ENCODE peak calls at places on chromosome 17, in four cellular contexts. One of them, this sample, is unnamed.

GRCh38 chr17:3636908-3637373 is 381 bp downstream of the CTNS start:
- DNase-seq in left lung: no peak
- DNase-seq in vagina: no peak
- DNase-seq in heart left ventricle: no peak
- DNase-seq in this sample: no peak

GRCh38 chr17:74924250-74924948 is at the start of gene OTOP2:
- DNase-seq in left lung: peak
- DNase-seq in vagina: no peak
- DNase-seq in heart left ventricle: no peak
- DNase-seq in this sample: no peak

GRCh38 chr17:21297026-21297520 is 12.6 kb downstream of the MAP2K3 start:
- DNase-seq in left lung: no peak
- DNase-seq in vagina: no peak
- DNase-seq in heart left ventricle: no peak
- DNase-seq in this sample: no peak

GRCh38 chr17:22694362-22695227 is 1002.3 kb downstream of the KCNJ18 start:
- DNase-seq in left lung: no peak
- DNase-seq in vagina: peak
- DNase-seq in heart left ventricle: no peak
- DNase-seq in this sample: no peak

GRCh38 chr17:39742126-39742855 is 4.6 kb downstream of the GRB7 start:
- DNase-seq in left lung: no peak
- DNase-seq in vagina: no peak
- DNase-seq in heart left ventricle: no peak
- DNase-seq in this sample: no peak

GRCh38 chr17:67161573-67161972 is 83.4 kb downstream of the HELZ start:
- DNase-seq in left lung: no peak
- DNase-seq in vagina: no peak
- DNase-seq in heart left ventricle: no peak
- DNase-seq in this sample: no peak

GRCh38 chr17:9672266-9672665 is 26.9 kb downstream of the USP43 start:
- DNase-seq in left lung: no peak
- DNase-seq in vagina: no peak
- DNase-seq in heart left ventricle: no peak
- DNase-seq in this sample: no peak

GRCh38 chr17:78020717-78021108 is 62.2 kb downstream of the TNRC6C start:
- DNase-seq in left lung: no peak
- DNase-seq in vagina: no peak
- DNase-seq in heart left ventricle: no peak
- DNase-seq in this sample: no peak

GRCh38 chr17:282000-282911 is 70.4 kb downstream of the RPH3AL start:
- DNase-seq in left lung: no peak
- DNase-seq in vagina: no peak
- DNase-seq in heart left ventricle: no peak
- DNase-seq in this sample: no peak

GRCh38 chr17:63490321-63490720 is 13.5 kb downstream of the ACE start:
- DNase-seq in left lung: no peak
- DNase-seq in vagina: no peak
- DNase-seq in heart left ventricle: no peak
- DNase-seq in this sample: no peak

GRCh38 chr17:51015145-51015558 is 105.5 kb downstream of the SPAG9 start:
- DNase-seq in left lung: no peak
- DNase-seq in vagina: no peak
- DNase-seq in heart left ventricle: no peak
- DNase-seq in this sample: no peak

GRCh38 chr17:68296217-68297140 is 5.2 kb downstream of the ARSG start:
- DNase-seq in left lung: no peak
- DNase-seq in vagina: no peak
- DNase-seq in heart left ventricle: no peak
- DNase-seq in this sample: no peak

GRCh38 chr17:81285179-81285878 is 9.8 kb downstream of the SLC38A10 start:
- DNase-seq in left lung: peak
- DNase-seq in vagina: no peak
- DNase-seq in heart left ventricle: peak
- DNase-seq in this sample: no peak

GRCh38 chr17:33266611-33267010 is 26.5 kb downstream of the ASIC2 start:
- DNase-seq in left lung: no peak
- DNase-seq in vagina: no peak
- DNase-seq in heart left ventricle: no peak
- DNase-seq in this sample: no peak

GRCh38 chr17:3655766-3656165 is 12.6 kb downstream of the TAX1BP3 start:
- DNase-seq in left lung: no peak
- DNase-seq in vagina: no peak
- DNase-seq in heart left ventricle: no peak
- DNase-seq in this sample: no peak

GRCh38 chr17:39152134-39152884 is 872 bp upstream of the PLXDC1 start:
- DNase-seq in left lung: no peak
- DNase-seq in vagina: no peak
- DNase-seq in heart left ventricle: peak
- DNase-seq in this sample: peak

GRCh38 chr17:65403129-65403528 is 158.3 kb downstream of the AXIN2 start:
- DNase-seq in left lung: no peak
- DNase-seq in vagina: no peak
- DNase-seq in heart left ventricle: no peak
- DNase-seq in this sample: no peak

GRCh38 chr17:40315678-40316570 is 6.9 kb downstream of the RARA start:
- DNase-seq in left lung: no peak
- DNase-seq in vagina: no peak
- DNase-seq in heart left ventricle: peak
- DNase-seq in this sample: no peak

GRCh38 chr17:50613007-50613406 is 21.7 kb upstream of the ABCC3 start:
- DNase-seq in left lung: no peak
- DNase-seq in vagina: no peak
- DNase-seq in heart left ventricle: no peak
- DNase-seq in this sample: no peak

GRCh38 chr17:74361613-74362391 is at the start of gene BTBD17:
- DNase-seq in left lung: no peak
- DNase-seq in vagina: no peak
- DNase-seq in heart left ventricle: peak
- DNase-seq in this sample: peak

GRCh38 chr17:5468075-5468473 is 708 bp downstream of the DHX33 start:
- DNase-seq in left lung: no peak
- DNase-seq in vagina: no peak
- DNase-seq in heart left ventricle: no peak
- DNase-seq in this sample: no peak

GRCh38 chr17:83118071-83118841 is 38.8 kb downstream of the METRNL start:
- DNase-seq in left lung: no peak
- DNase-seq in vagina: no peak
- DNase-seq in heart left ventricle: peak
- DNase-seq in this sample: no peak

GRCh38 chr17:77164483-77165030 is 23.8 kb downstream of the SEC14L1 start:
- DNase-seq in left lung: no peak
- DNase-seq in vagina: no peak
- DNase-seq in heart left ventricle: no peak
- DNase-seq in this sample: no peak

GRCh38 chr17:34859652-34860051 is 101.6 kb downstream of the CCT6B start:
- DNase-seq in left lung: no peak
- DNase-seq in vagina: no peak
- DNase-seq in heart left ventricle: no peak
- DNase-seq in this sample: no peak

GRCh38 chr17:77695386-77695785 is 263.1 kb upstream of the TNRC6C start:
- DNase-seq in left lung: no peak
- DNase-seq in vagina: no peak
- DNase-seq in heart left ventricle: no peak
- DNase-seq in this sample: no peak

GRCh38 chr17:41654134-41654907 is 29.9 kb upstream of the KRT17 start:
- DNase-seq in left lung: peak
- DNase-seq in vagina: no peak
- DNase-seq in heart left ventricle: peak
- DNase-seq in this sample: no peak

GRCh38 chr17:77890771-77891170 is 67.7 kb upstream of the TNRC6C start:
- DNase-seq in left lung: peak
- DNase-seq in vagina: no peak
- DNase-seq in heart left ventricle: no peak
- DNase-seq in this sample: no peak

GRCh38 chr17:45098869-45099616 is 33.3 kb downstream of the PLCD3 start:
- DNase-seq in left lung: peak
- DNase-seq in vagina: no peak
- DNase-seq in heart left ventricle: peak
- DNase-seq in this sample: peak

DNA sequence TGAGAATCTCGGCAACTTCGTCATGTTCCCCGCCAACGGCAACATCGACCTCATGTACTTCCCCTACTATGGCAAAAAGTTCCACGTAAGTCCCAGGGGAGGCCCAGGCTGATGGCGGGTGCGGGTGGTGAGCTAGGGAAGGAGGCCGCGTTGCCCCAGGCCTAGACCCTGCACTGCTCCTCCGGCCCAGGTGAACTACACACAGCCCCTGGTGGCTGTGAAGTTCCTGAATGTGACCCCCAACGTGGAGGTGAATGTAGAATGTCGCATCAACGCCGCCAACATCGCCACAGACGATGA is 4.8 kb downstream of the ATP1B2 start:
- DNase-seq in left lung: no peak
- DNase-seq in vagina: no peak
- DNase-seq in heart left ventricle: no peak
- DNase-seq in this sample: no peak
- H3K27ac ChIP-seq in left lung: no peak
- H3K27ac ChIP-seq in vagina: no peak
- H3K27ac ChIP-seq in heart left ventricle: no peak
- H3K27ac ChIP-seq in this sample: no peak

GRCh38 chr17:30344283-30345088 is 10.6 kb upstream of the TMIGD1 start:
- DNase-seq in left lung: peak
- DNase-seq in vagina: no peak
- DNase-seq in heart left ventricle: peak
- DNase-seq in this sample: peak
- H3K27ac ChIP-seq in left lung: peak
- H3K27ac ChIP-seq in vagina: no peak
- H3K27ac ChIP-seq in heart left ventricle: peak
- H3K27ac ChIP-seq in this sample: peak

DNA sequence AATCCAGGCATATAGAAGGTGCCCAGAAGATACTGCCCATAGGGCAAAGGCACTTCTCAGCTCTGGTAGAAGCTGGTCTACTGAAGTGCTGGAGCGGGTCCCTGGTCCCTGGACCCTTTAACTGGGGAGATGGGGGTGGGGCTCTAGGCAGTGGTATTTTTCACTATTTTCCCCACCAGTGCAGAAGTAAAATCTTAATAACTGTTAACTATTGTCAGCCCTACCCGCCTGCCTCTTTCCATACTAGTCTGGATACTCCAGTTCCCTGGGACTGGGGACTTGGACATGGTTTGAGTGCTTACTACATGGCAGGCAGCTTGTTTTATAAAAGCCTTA is 24.6 kb downstream of the IGF2BP1 start:
- DNase-seq in left lung: no peak
- DNase-seq in vagina: no peak
- DNase-seq in heart left ventricle: no peak
- DNase-seq in this sample: no peak
- H3K27ac ChIP-seq in left lung: no peak
- H3K27ac ChIP-seq in vagina: no peak
- H3K27ac ChIP-seq in heart left ventricle: no peak
- H3K27ac ChIP-seq in this sample: no peak

GRCh38 chr17:1492249-1493206 is at the start of gene MYO1C:
- DNase-seq in left lung: no peak
- DNase-seq in vagina: no peak
- DNase-seq in heart left ventricle: peak
- DNase-seq in this sample: no peak
- H3K27ac ChIP-seq in left lung: peak
- H3K27ac ChIP-seq in vagina: peak
- H3K27ac ChIP-seq in heart left ventricle: peak
- H3K27ac ChIP-seq in this sample: peak